ENCODE peak calls at places on chromosomes 11 and 22, in five cellular contexts. B is H9, H is H1, R is neuronal stem cell, X is IMR-90. N is an unnamed sample. For H3K27me3, the result is how much of the 10 kb centered on the place peaks cover.

GRCh38 chr11:28228196-28228595 is 120.0 kb downstream of the METTL15 start:
- DNase-seq in B (no peak), H (no peak), R (no peak), X (peak), N (no peak)

GRCh38 chr22:28800308-28801041 is at the start of gene XBP1:
- DNase-seq in B (peak), H (peak), R (peak), X (peak), N (peak)

GRCh38 chr11:11486002-11486401 is 133.0 kb upstream of the CSNK2A3 start:
- DNase-seq in B (no peak), H (no peak), R (no peak), X (no peak), N (no peak)

GRCh38 chr11:43327987-43328386 is 16.2 kb downstream of the API5 start:
- DNase-seq in B (no peak), H (no peak), R (no peak), X (peak), N (peak)

GRCh38 chr11:125224391-125225015 is 60.0 kb downstream of the PKNOX2 start:
- DNase-seq in B (peak), H (no peak), R (no peak), X (peak), N (no peak)

GRCh38 chr11:36056160-36056751 is 112.4 kb downstream of the LDLRAD3 start:
- DNase-seq in B (peak), H (no peak), R (no peak), X (peak), N (peak)

GRCh38 chr11:17572791-17573460 is 25.9 kb downstream of the OTOG start:
- DNase-seq in B (peak), H (no peak), R (no peak), X (no peak), N (no peak)

GRCh38 chr11:10405858-10406592 is 49.0 kb upstream of the AMPD3 start:
- DNase-seq in B (peak), H (peak), R (peak), X (peak), N (peak)

GRCh38 chr11:114196994-114197702 is 99.1 kb upstream of the NNMT start:
- DNase-seq in B (no peak), H (no peak), R (no peak), X (no peak), N (no peak)

GRCh38 chr22:25694167-25694907 is 47.7 kb upstream of the MYO18B start:
- DNase-seq in B (no peak), H (no peak), R (no peak), X (no peak), N (no peak)

GRCh38 chr11:106540001-106540400 is 462.5 kb downstream of the AASDHPPT start:
- DNase-seq in B (no peak), H (no peak), R (no peak), X (no peak), N (no peak)

GRCh38 chr22:29716814-29717213 is 3.0 kb upstream of the CABP7 start:
- DNase-seq in B (peak), H (no peak), R (peak), X (peak), N (peak)

GRCh38 chr11:1931791-1932480 is 12.4 kb downstream of the TNNT3 start:
- DNase-seq in B (no peak), H (no peak), R (no peak), X (no peak), N (no peak)

GRCh38 chr11:123477205-123477907 is 47.3 kb downstream of the GRAMD1B start:
- DNase-seq in B (no peak), H (no peak), R (no peak), X (no peak), N (no peak)

GRCh38 chr11:19713221-19714092 is 820 bp downstream of the NAV2 start:
- DNase-seq in B (peak), H (no peak), R (no peak), X (no peak), N (peak)

GRCh38 chr11:77569046-77569445 is 20.7 kb upstream of the AQP11 start:
- DNase-seq in B (no peak), H (no peak), R (no peak), X (no peak), N (no peak)

GRCh38 chr11:11578542-11578941 is 43.3 kb downstream of the GALNT18 start:
- DNase-seq in B (peak), H (no peak), R (no peak), X (no peak), N (no peak)

GRCh38 chr11:65716294-65716693 is 4.2 kb downstream of the KAT5 start:
- DNase-seq in B (no peak), H (no peak), R (no peak), X (no peak), N (no peak)

DNA sequence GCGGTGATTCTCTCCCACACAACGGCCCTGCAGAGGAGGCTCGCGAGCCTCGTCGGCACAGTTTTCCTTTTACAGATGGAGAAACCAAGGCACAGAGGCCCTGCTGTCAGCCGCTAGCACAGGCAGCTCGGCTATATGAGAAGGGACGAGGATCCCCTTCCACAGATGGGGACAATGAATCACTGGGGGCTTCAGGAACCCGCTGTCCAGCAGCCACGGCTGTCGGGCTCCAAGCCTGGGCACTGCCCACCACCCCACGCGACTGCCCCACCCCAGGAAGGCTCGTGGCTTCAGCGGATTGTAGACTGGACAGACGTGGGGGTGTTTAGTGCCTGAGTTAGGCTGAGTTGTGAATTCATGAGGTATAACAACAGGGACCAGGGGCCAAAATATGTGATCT is 17.2 kb upstream of the FGF3 start:
- DNase-seq in B (no peak), H (no peak), R (no peak), X (no peak), N (no peak)
- H3K27me3 ChIP-seq in B (under half), H (under half), R (under half), X (half or more), N (under half)

GRCh38 chr22:42645938-42646568 is 3.1 kb downstream of the CYB5R3 start:
- DNase-seq in B (no peak), H (no peak), R (no peak), X (no peak), N (no peak)
- H3K14ac ChIP-seq in B (no peak), H (no peak), R (no peak), X (peak), N (no peak)

GRCh38 chr22:19430890-19431541 is 517 bp downstream of the HIRA start:
- DNase-seq in B (peak), H (no peak), R (peak), X (peak), N (peak)
- H4K91ac ChIP-seq in B (no peak), H (peak), R (no peak), X (no peak), N (peak)

DNA sequence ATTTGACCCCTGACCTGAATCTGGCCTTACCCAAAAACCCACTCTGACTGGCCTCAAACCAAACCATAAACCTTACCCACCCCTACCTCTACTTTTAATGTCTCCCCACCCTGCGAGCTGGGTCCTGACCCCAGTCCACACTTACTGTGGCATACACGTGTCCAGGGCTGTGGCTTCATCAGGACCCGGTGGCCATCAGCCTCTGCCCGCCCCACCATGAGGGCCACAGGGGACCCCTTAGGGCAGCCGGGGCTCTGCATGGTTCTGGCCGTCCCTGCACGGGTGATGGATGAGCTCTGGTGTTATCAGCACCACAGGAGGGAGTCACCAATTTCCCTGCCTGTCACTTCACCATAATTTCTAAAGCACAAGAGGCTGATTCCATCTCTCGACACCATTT is 87.5 kb upstream of the LMO1 start:
- DNase-seq in B (no peak), H (no peak), R (no peak), X (no peak), N (no peak)
- H3K27me3 ChIP-seq in B (under half), H (under half), R (under half), X (under half), N (under half)

GRCh38 chr22:50304528-50305392 is 2.7 kb downstream of the PLXNB2 start:
- DNase-seq in B (no peak), H (no peak), R (no peak), X (no peak), N (peak)

GRCh38 chr22:50305393-50305657 is 2.1 kb downstream of the PLXNB2 start:
- DNase-seq in B (no peak), H (no peak), R (no peak), X (no peak), N (no peak)

GRCh38 chr22:50302564-50302963 is 4.9 kb downstream of the PLXNB2 start:
- DNase-seq in B (no peak), H (no peak), R (no peak), X (no peak), N (no peak)

GRCh38 chr22:50303515-50303847 is 4.0 kb downstream of the PLXNB2 start:
- DNase-seq in B (no peak), H (no peak), R (no peak), X (no peak), N (no peak)

GRCh38 chr22:50303848-50304527 is 3.5 kb downstream of the PLXNB2 start:
- DNase-seq in B (peak), H (no peak), R (no peak), X (no peak), N (peak)
- H3K14ac ChIP-seq in B (peak), H (no peak), R (no peak), X (peak), N (peak)

DNA sequence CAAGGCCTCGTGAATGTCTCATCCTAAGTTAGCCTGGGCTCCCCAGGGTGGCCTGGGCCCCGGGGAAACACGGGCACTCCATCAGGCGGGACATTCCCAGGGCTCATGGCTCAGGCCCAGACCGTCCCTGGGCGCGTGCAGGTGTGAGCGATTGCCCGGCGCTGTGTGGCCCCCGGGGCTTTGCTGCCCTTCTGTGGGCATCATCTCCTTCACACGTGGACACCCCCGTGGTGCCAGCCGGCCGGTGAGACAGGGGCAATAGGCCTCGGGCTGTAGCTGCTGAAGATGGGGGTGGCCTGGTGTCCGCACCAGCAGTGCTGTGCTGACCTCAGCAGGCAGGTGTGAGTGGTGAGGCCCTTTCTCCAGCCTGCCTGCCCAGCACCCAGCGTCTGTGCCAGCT is 4.6 kb upstream of the SELENOO start:
- DNase-seq in B (no peak), H (no peak), R (no peak), X (no peak), N (no peak)
- H4K91ac ChIP-seq in B (no peak), H (no peak), R (no peak), X (no peak), N (no peak)